ENCODE peak calls at places on chromosomes 3 and 15, in five cellular contexts. A is mammary epithelial cell, X is brain microvascular endothelial cell, L is left ventricle myocardium inferior, N is K562. G is an unnamed sample.
A peak's percentile ranks its signal among the peaks of the same experiment; 100 is the strongest.

GRCh38 chr3:115428825-115429224 is 194.5 kb upstream of the GAP43 start:
- DNase-seq in A (no peak), X (peak; percentile 42), L (no peak), N (no peak), G (no peak)

GRCh38 chr3:152719264-152719663 is 115.7 kb upstream of the P2RY1 start:
- DNase-seq in A (peak; percentile 66), X (no peak), L (no peak), N (no peak), G (no peak)

GRCh38 chr3:120773932-120774331 is 31.4 kb downstream of the GTF2E1 start:
- DNase-seq in A (peak; percentile 46), X (peak; percentile 32), L (no peak), N (peak; percentile 14), G (no peak)

GRCh38 chr3:107143206-107143605 is 234.0 kb upstream of the CCDC54 start:
- DNase-seq in A (no peak), X (no peak), L (no peak), N (no peak), G (no peak)

GRCh38 chr3:132211896-132212295 is 105.3 kb upstream of the ACP3 start:
- DNase-seq in A (no peak), X (no peak), L (no peak), N (no peak), G (no peak)

GRCh38 chr15:71002321-71002720 is 109.7 kb downstream of the LRRC49 start:
- DNase-seq in A (no peak), X (no peak), L (no peak), N (no peak), G (no peak)

GRCh38 chr3:78993375-78993774 is 774.4 kb downstream of the ROBO1 start:
- DNase-seq in A (no peak), X (no peak), L (no peak), N (no peak), G (no peak)

GRCh38 chr15:74994236-74994635 is 1.1 kb upstream of the SCAMP5 start:
- DNase-seq in A (no peak), X (no peak), L (no peak), N (no peak), G (no peak)

GRCh38 chr3:30934208-30934550 is 39.7 kb upstream of the GADL1 start:
- DNase-seq in A (peak; percentile 27), X (peak; percentile 49), L (no peak), N (no peak), G (no peak)

GRCh38 chr15:98035577-98036010 is 75.1 kb downstream of the ARRDC4 start:
- DNase-seq in A (peak; percentile 83), X (no peak), L (no peak), N (no peak), G (no peak)

GRCh38 chr3:56799251-56799882 is 2.4 kb downstream of the ARHGEF3 start:
- DNase-seq in A (peak; percentile 63), X (no peak), L (no peak), N (peak; percentile 32), G (peak; percentile 57)

GRCh38 chr15:36468746-36469145 is 110.7 kb upstream of the CDIN1 start:
- DNase-seq in A (peak; percentile 96), X (peak; percentile 9), L (peak; percentile 15), N (no peak), G (no peak)

GRCh38 chr3:28612232-28612631 is 263.6 kb upstream of the AZI2 start:
- DNase-seq in A (no peak), X (no peak), L (no peak), N (no peak), G (no peak)

GRCh38 chr3:15284121-15284889 is 48.1 kb downstream of the SH3BP5 start:
- DNase-seq in A (no peak), X (no peak), L (peak; percentile 43), N (no peak), G (no peak)

GRCh38 chr15:100712226-100712625 is 109.8 kb downstream of the ASB7 start:
- DNase-seq in A (peak; percentile 55), X (no peak), L (peak; percentile 63), N (no peak), G (peak; percentile 32)

GRCh38 chr15:66251790-66252355 is 1.7 kb downstream of the MEGF11 start:
- DNase-seq in A (no peak), X (no peak), L (no peak), N (no peak), G (no peak)

GRCh38 chr3:10911350-10912002 is 81.1 kb upstream of the SLC6A1 start:
- DNase-seq in A (no peak), X (no peak), L (no peak), N (no peak), G (no peak)

GRCh38 chr15:48868549-48868948 is 9.4 kb upstream of the EID1 start:
- DNase-seq in A (peak; percentile 86), X (peak; percentile 56), L (no peak), N (no peak), G (no peak)

GRCh38 chr3:30655187-30655812 is 48.9 kb downstream of the TGFBR2 start:
- DNase-seq in A (peak; percentile 34), X (peak; percentile 53), L (no peak), N (no peak), G (no peak)

GRCh38 chr15:39793923-39794322 is 11.3 kb upstream of the FSIP1 start:
- DNase-seq in A (no peak), X (no peak), L (no peak), N (no peak), G (no peak)

GRCh38 chr15:39792954-39793353 is 10.3 kb upstream of the FSIP1 start:
- DNase-seq in A (no peak), X (peak; percentile 28), L (no peak), N (no peak), G (no peak)

GRCh38 chr15:39795486-39795885 is 12.8 kb upstream of the FSIP1 start:
- DNase-seq in A (no peak), X (no peak), L (no peak), N (no peak), G (no peak)

GRCh38 chr15:39797407-39797806 is 14.8 kb upstream of the FSIP1 start:
- DNase-seq in A (no peak), X (no peak), L (no peak), N (no peak), G (no peak)

DNA sequence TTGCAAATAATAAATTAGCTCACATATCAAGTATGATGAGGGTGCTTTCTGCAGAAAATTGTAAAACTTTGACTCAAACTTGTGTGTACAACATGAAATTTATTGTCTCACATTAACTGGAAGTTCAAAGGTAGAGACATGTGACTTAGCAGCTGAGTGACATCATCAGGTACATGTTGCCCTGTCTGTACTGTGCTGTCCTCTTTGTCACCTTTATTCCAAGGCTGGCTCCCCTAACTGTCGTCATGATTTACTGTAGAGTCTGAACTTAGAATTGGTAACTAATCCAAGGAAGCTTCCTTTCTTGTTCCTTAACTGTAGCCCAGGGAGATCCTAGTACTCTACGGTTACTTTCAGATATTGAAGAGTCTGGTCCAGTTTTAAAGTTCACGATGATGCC is 12.3 kb upstream of the FSIP1 start:
- DNase-seq in A (no peak), X (no peak), L (no peak), N (no peak), G (no peak)
- H3K27ac ChIP-seq in A (no peak overlapping the region), X (no peak overlapping the region), L (no peak overlapping the region), N (no peak overlapping the region), G (no peak overlapping the region)

GRCh38 chr3:126179825-126180476 is 435 bp downstream of the ALDH1L1 start:
- DNase-seq in A (no peak), X (no peak), L (peak; percentile 67), N (no peak), G (peak; percentile 87)

GRCh38 chr3:126181398-126181725 is 976 bp upstream of the ALDH1L1 start:
- DNase-seq in A (no peak), X (no peak), L (no peak), N (no peak), G (no peak)

GRCh38 chr3:126186271-126186670 is 5.9 kb upstream of the ALDH1L1 start:
- DNase-seq in A (no peak), X (no peak), L (no peak), N (no peak), G (no peak)

GRCh38 chr3:126184465-126185000 is 4.1 kb upstream of the ALDH1L1 start:
- DNase-seq in A (no peak), X (no peak), L (no peak), N (no peak), G (peak; percentile 37)

GRCh38 chr3:126180477-126181397 is at the start of gene ALDH1L1:
- DNase-seq in A (peak; percentile 32), X (no peak), L (peak; percentile 85), N (no peak), G (peak; percentile 98)
- TF ChIP-seq CTCF in A (no peak), X (no peak), L (no peak), N (no peak), G (no peak)

DNA sequence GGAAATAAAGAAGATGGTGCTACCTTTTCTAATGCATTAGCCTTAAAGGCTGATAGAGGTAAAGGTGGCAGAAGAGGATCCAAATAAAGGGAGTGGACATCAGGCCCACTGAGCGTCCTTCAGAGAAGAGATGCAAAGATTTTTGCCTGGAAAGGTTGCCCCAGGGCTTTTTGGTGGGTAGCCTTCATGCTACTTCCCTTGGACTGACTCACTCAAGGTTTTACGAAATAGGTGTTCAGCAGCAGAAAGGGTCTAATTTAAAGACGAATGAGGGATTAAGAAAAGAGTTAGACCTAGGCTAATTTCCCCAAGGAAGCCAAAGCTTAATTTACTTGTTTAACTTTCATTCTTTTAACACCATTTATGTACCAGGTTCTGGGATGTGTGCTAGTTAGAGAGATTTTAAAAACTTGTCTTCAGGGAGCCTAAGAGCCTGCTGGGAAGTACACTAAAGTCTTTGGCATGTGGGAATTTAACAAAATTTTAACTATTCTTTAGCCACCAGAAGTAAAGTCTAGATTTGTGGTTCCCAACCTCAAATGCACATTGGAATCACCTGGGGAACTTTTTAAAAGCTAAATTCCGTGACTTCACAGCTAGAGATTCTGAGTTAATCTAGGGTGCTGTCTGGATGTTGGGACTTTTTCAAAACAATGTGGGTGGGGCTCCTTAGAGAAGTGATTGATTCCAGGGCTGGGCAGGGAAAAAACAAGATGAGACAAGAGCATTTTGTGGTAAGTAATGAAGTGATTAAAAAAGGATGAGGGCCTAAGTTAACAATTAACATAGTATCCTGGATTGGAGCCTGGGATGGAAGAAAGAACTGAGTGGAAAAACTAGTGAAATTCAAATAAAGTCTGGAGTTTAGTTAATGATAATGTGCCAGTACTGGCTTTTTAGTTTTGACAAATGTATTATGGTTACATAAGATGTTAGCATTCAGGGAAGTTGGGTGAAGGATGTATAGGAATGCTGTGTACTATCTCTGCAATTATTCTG is 3.4 kb downstream of the IL20RB start:
- DNase-seq in A (peak; percentile 89), X (no peak), L (no peak), N (no peak), G (no peak)
- H3K4me3 ChIP-seq in A (peak overlapping the region; percentile 24), X (no peak overlapping the region), L (no peak overlapping the region), N (no peak overlapping the region), G (no peak overlapping the region)

GRCh38 chr3:195813916-195814486 is 2.3 kb upstream of the MUC4 start:
- DNase-seq in A (no peak), X (no peak), L (no peak), N (no peak), G (no peak)
- H3K27ac ChIP-seq in A (no peak overlapping the region), X (no peak overlapping the region), L (no peak overlapping the region), N (no peak overlapping the region), G (no peak overlapping the region)

GRCh38 chr15:65020419-65020818 is 9.0 kb downstream of the MTFMT start:
- DNase-seq in A (no peak), X (no peak), L (no peak), N (no peak), G (no peak)
- TF ChIP-seq CTCF in A (no peak), X (no peak), L (no peak), N (no peak), G (no peak)